ENCODE peak calls at places on chromosome 12, in four cellular contexts. U, C, E and Z are unnamed samples. For H3K9me3 and H3K4me1, the result is how much of the 10 kb centered on the place peaks cover.

GRCh38 chr12:94802796-94803195 is 152.4 kb upstream of the TMCC3 start:
- DNase-seq in U (no peak), C (no peak), E (no peak), Z (no peak)

GRCh38 chr12:12704593-12705230 is 8.7 kb upstream of the GPR19 start:
- DNase-seq in U (no peak), C (peak), E (peak), Z (no peak)

GRCh38 chr12:89126712-89127111 is 225.6 kb downstream of the DUSP6 start:
- DNase-seq in U (no peak), C (no peak), E (no peak), Z (no peak)

GRCh38 chr12:55955800-55956508 is 9.9 kb downstream of the PMEL start:
- DNase-seq in U (no peak), C (no peak), E (peak), Z (no peak)

GRCh38 chr12:85680881-85681280 is 155.3 kb downstream of the RASSF9 start:
- DNase-seq in U (no peak), C (no peak), E (no peak), Z (no peak)

GRCh38 chr12:77064891-77065360 is 443 bp downstream of the E2F7 start:
- DNase-seq in U (no peak), C (no peak), E (peak), Z (no peak)

GRCh38 chr12:88431245-88431644 is 149.0 kb downstream of the KITLG start:
- DNase-seq in U (no peak), C (no peak), E (no peak), Z (no peak)

GRCh38 chr12:68890701-68891113 is 42.3 kb downstream of the CPM start:
- DNase-seq in U (no peak), C (no peak), E (no peak), Z (no peak)

GRCh38 chr12:95674088-95674595 is 116.4 kb downstream of the NTN4 start:
- DNase-seq in U (no peak), C (no peak), E (no peak), Z (no peak)

GRCh38 chr12:117111386-117112267 is 12.4 kb upstream of the TESC start:
- DNase-seq in U (no peak), C (no peak), E (no peak), Z (no peak)

GRCh38 chr12:28622416-28622815 is 432.2 kb downstream of the CCDC91 start:
- DNase-seq in U (no peak), C (no peak), E (no peak), Z (no peak)

GRCh38 chr12:129827985-129828384 is 75.8 kb downstream of the TMEM132D start:
- DNase-seq in U (no peak), C (no peak), E (no peak), Z (no peak)

GRCh38 chr12:70272510-70272909 is 29.3 kb downstream of the CNOT2 start:
- DNase-seq in U (no peak), C (no peak), E (no peak), Z (no peak)

GRCh38 chr12:6953417-6954315 is 2.5 kb downstream of the PTPN6 start:
- DNase-seq in U (peak), C (peak), E (peak), Z (peak)

GRCh38 chr12:106282457-106283097 is 20.0 kb upstream of the TCP11L2 start:
- DNase-seq in U (no peak), C (peak), E (peak), Z (peak)

GRCh38 chr12:14768823-14769405 is 34.4 kb downstream of the WBP11 start:
- DNase-seq in U (no peak), C (no peak), E (peak), Z (no peak)

GRCh38 chr12:108641446-108642268 is 8.0 kb upstream of the SELPLG start:
- DNase-seq in U (peak), C (no peak), E (no peak), Z (no peak)

GRCh38 chr12:51926718-51927117 is 19.4 kb downstream of the ACVRL1 start:
- DNase-seq in U (no peak), C (no peak), E (no peak), Z (no peak)

GRCh38 chr12:1565172-1565571 is 29.2 kb downstream of the FBXL14 start:
- DNase-seq in U (peak), C (no peak), E (no peak), Z (no peak)

GRCh38 chr12:124680863-124681778 is 113.7 kb upstream of the NCOR2 start:
- DNase-seq in U (no peak), C (peak), E (no peak), Z (no peak)

GRCh38 chr12:10849425-10849878 is at the start of gene PRR4:
- DNase-seq in U (no peak), C (no peak), E (no peak), Z (no peak)

GRCh38 chr12:107912421-107913004 is 138.0 kb downstream of the ASCL4 start:
- DNase-seq in U (no peak), C (peak), E (peak), Z (no peak)

GRCh38 chr12:112121780-112122565 is 3.4 kb upstream of the TRAFD1 start:
- DNase-seq in U (no peak), C (peak), E (no peak), Z (no peak)

GRCh38 chr12:92506460-92506859 is 196.3 kb upstream of the PLEKHG7 start:
- DNase-seq in U (no peak), C (no peak), E (no peak), Z (no peak)

GRCh38 chr12:92503029-92503931 is 199.5 kb upstream of the PLEKHG7 start:
- DNase-seq in U (no peak), C (no peak), E (no peak), Z (no peak)

GRCh38 chr12:92506891-92507290 is 195.9 kb upstream of the PLEKHG7 start:
- DNase-seq in U (no peak), C (no peak), E (no peak), Z (no peak)

GRCh38 chr12:92503977-92504966 is 198.5 kb upstream of the PLEKHG7 start:
- DNase-seq in U (no peak), C (peak), E (no peak), Z (no peak)

GRCh38 chr12:92505373-92506340 is 197.1 kb upstream of the PLEKHG7 start:
- DNase-seq in U (no peak), C (peak), E (no peak), Z (peak)
- H3K9me3 ChIP-seq in U (under half), C (under half), E (under half), Z (under half)

DNA sequence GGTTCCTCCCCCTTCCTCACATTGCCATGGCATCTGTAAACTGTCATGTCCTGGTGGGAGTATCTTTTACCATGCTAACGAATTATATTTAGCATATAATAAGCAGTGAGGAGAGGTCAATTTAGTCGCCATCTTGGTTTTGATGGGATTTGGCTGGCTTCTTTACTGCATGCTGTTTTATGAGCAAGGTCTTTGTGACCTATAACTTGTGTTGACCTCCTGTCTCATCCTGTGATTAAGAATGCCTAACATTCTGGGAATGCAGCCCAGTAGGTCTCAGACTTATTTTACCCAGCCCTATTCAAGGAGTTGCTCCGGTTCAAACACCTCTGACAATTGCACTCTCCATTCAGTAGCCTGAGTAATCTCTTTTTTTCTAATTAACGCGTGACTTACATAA is 2.1 kb upstream of the EIF4B start:
- DNase-seq in U (no peak), C (no peak), E (no peak), Z (no peak)
- H3K4me3 ChIP-seq in U (no peak), C (no peak), E (no peak), Z (no peak)

DNA sequence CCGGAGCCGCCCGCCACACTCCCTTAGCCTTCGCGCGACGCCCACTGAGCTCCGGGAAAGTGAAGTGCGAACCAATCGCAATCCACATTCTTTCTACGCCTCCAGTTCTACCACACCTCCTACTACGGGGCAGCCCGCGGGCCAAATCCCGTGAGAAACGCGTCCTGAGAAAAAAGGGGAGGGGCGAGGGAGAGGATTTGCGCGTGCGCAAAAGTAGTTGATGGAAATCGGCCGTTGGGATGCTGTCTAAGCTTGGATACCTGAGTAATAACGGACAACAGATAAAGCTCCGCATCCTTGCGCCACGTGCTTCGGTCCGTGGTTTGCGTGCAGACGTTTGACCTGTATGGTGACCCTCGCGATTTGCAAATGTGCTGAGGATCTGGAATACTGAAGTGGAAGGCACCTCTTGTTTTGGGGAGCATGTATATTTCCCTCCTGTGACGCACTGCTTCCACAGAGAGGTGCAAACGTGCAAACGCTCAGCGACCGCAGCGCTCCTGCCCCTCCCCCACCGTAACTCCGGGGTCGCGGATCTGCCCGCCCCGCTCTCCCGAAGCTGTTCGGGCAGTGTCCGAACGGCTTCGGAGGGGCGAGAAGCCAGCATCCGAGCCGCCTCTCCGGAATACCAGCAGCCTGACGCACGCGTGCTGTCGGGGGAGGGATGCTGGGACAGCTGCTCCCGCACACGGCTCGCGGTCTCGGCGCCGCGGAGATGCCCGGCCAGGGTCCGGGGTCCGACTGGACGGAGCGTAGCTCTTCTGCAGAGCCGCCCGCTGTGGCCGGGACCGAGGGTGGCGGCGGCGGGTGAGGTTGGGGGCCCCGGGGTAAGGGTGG is at the start of the genes FAM216A and GPN3:
- DNase-seq in U (peak), C (peak), E (peak), Z (peak)
- H3K4me1 ChIP-seq in U (under half), C (under half), E (under half), Z (under half)

GRCh38 chr12:16016748-16017147 is 105.6 kb downstream of the DERA start:
- DNase-seq in U (no peak), C (no peak), E (no peak), Z (no peak)
- H3K9me3 ChIP-seq in U (under half), C (under half), E (under half), Z (under half)

GRCh38 chr12:73185403-73185802 is 913.2 kb downstream of the TRHDE start:
- DNase-seq in U (no peak), C (no peak), E (no peak), Z (no peak)

GRCh38 chr12:73181244-73181643 is 909.1 kb downstream of the TRHDE start:
- DNase-seq in U (no peak), C (no peak), E (no peak), Z (no peak)

GRCh38 chr12:73186272-73186671 is 914.1 kb downstream of the TRHDE start:
- DNase-seq in U (no peak), C (no peak), E (no peak), Z (no peak)

DNA sequence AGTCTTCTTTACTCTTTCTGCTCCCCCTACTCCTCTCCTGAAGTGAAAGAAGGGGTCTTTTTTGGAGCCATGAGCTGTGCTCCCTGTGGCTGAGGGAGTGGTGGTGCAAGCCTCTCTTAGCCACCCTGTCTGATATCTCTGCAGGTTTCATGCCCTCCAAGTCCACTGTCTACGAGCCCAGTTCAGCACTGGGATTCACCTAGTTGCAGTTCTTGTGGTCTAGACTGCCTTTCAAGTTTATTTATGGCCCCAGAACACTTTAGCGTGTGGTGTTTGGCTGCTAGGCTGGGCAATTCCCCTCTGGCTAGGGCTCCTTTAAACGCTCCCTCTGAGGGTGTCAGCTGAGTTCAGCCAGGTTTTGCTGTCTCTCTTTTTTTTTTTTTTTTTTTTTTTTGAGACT is 908.6 kb downstream of the TRHDE start:
- DNase-seq in U (no peak), C (no peak), E (no peak), Z (no peak)
- H3K4me3 ChIP-seq in U (no peak), C (no peak), E (no peak), Z (no peak)

GRCh38 chr12:123104809-123105208 is 46.1 kb downstream of the PITPNM2 start:
- DNase-seq in U (no peak), C (no peak), E (no peak), Z (no peak)

GRCh38 chr12:123106640-123107359 is 44.1 kb downstream of the PITPNM2 start:
- DNase-seq in U (no peak), C (peak), E (peak), Z (no peak)

GRCh38 chr12:123107926-123108681 is 42.8 kb downstream of the PITPNM2 start:
- DNase-seq in U (no peak), C (peak), E (no peak), Z (no peak)

GRCh38 chr12:123102781-123103503 is 47.9 kb downstream of the PITPNM2 start:
- DNase-seq in U (no peak), C (no peak), E (no peak), Z (no peak)

DNA sequence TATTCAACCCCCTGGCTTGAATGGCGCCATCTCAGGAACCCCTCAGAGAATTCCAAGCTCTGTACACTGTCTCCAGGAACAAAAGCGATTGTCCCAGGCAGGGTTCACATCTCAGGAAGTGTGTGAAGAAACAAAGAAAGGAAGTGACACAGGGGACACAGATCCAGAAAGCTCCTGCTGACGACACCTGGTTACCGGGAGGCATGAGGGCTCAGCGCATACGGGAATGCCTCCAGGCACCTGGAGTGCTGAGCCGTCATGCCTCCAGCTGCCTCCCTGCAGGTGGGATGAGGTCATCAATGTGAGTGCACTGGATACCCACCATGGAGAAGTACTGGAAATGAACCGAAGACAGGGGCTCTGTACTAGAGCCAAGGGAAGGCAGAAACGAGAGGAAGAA is 45.5 kb downstream of the PITPNM2 start:
- DNase-seq in U (no peak), C (no peak), E (no peak), Z (no peak)
- H3K4me1 ChIP-seq in U (under half), C (under half), E (half or more), Z (under half)

GRCh38 chr12:133106253-133106652 is 23.8 kb downstream of the ZNF891 start:
- DNase-seq in U (no peak), C (no peak), E (no peak), Z (no peak)
- H3K9me3 ChIP-seq in U (half or more), C (under half), E (half or more), Z (half or more)

GRCh38 chr12:54683388-54683787 is 35.2 kb upstream of the DCD start:
- DNase-seq in U (no peak), C (no peak), E (no peak), Z (no peak)

GRCh38 chr12:54682674-54683073 is 34.5 kb upstream of the DCD start:
- DNase-seq in U (no peak), C (no peak), E (no peak), Z (no peak)

GRCh38 chr12:54680374-54680773 is 32.2 kb upstream of the DCD start:
- DNase-seq in U (no peak), C (no peak), E (no peak), Z (no peak)

DNA sequence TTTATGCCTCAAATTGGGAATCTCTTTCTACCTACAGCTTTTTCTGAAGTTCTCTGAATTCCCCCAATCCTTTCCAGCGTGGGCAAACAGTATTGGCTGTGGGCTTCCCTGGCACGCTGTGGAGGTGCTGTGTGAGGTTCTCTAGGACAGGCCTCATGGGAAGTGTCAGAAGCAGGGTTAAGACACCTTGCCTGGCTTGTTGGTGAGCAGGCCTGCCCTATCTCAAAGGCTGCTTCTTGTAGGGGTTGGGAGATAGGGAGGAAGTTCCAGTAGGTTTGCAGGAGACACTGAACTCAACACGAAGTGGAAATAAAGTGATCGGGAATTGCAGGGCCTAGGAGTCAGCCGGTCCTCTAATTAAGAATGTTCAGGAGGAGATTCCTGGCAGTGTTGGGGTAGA is 30.0 kb upstream of the DCD start:
- DNase-seq in U (no peak), C (no peak), E (no peak), Z (no peak)
- H3K4me3 ChIP-seq in U (no peak), C (no peak), E (no peak), Z (no peak)

GRCh38 chr12:92363295-92364146 is 217.9 kb upstream of the BTG1 start:
- DNase-seq in U (no peak), C (peak), E (peak), Z (peak)
- H3K4me1 ChIP-seq in U (under half), C (under half), E (under half), Z (under half)